ENCODE peak calls at places on chromosomes 6 and 20, in ten cellular contexts. Y is right cardiac atrium; R is testis; O is A549; J is uterus; B is neural progenitor cell; P is naive thymus-derived CD4-positive, alpha-beta T cell; S is AG04450; W is IMR-90; D is CD8-positive, alpha-beta memory T cell. M is an unnamed sample. For H3K9me3, the result is how much of the 10 kb centered on the place peaks cover.

GRCh38 chr6:13575377-13575775 is 975 bp downstream of the SIRT5 start:
- DNase-seq in Y (no peak), R (no peak), O (no peak), J (no peak), B (no peak), P (no peak), S (no peak), W (no peak), D (no peak), M (no peak)

GRCh38 chr6:67248077-67248476 is 1387.0 kb upstream of the ADGRB3 start:
- DNase-seq in Y (no peak), R (no peak), O (no peak), J (no peak), B (no peak), P (no peak), S (no peak), W (no peak), D (no peak), M (no peak)

GRCh38 chr6:104473021-104473429 is 386.7 kb downstream of the HACE1 start:
- DNase-seq in Y (no peak), R (no peak), O (no peak), J (no peak), B (peak), P (no peak), S (no peak), W (no peak), D (no peak), M (peak)

GRCh38 chr6:160692369-160692959 is 9.6 kb upstream of the PLG start:
- DNase-seq in Y (no peak), R (no peak), O (no peak), J (no peak), B (no peak), P (no peak), S (no peak), W (no peak), D (no peak), M (no peak)

GRCh38 chr20:43949741-43950618 is 35.3 kb downstream of the TOX2 start:
- DNase-seq in Y (peak), R (no peak), O (no peak), J (no peak), B (no peak), P (peak), S (no peak), W (no peak), D (peak), M (no peak)

GRCh38 chr6:95578106-95578410 is 723 bp downstream of the MANEA start:
- DNase-seq in Y (no peak), R (no peak), O (no peak), J (no peak), B (no peak), P (no peak), S (no peak), W (peak), D (no peak), M (no peak)

GRCh38 chr6:16700202-16700997 is 60.9 kb downstream of the ATXN1 start:
- DNase-seq in Y (peak), R (no peak), O (no peak), J (no peak), B (no peak), P (peak), S (no peak), W (no peak), D (peak), M (no peak)

GRCh38 chr6:111952821-111953535 is 79.7 kb upstream of the FYN start:
- DNase-seq in Y (no peak), R (no peak), O (peak), J (peak), B (no peak), P (no peak), S (no peak), W (peak), D (no peak), M (no peak)

GRCh38 chr20:63456429-63457284 is 15.8 kb downstream of the KCNQ2 start:
- DNase-seq in Y (peak), R (no peak), O (no peak), J (no peak), B (no peak), P (no peak), S (no peak), W (no peak), D (no peak), M (no peak)

GRCh38 chr20:63457737-63458136 is 14.7 kb downstream of the KCNQ2 start:
- DNase-seq in Y (peak), R (no peak), O (peak), J (no peak), B (no peak), P (no peak), S (no peak), W (no peak), D (no peak), M (no peak)

GRCh38 chr20:63454729-63455567 is 17.5 kb downstream of the KCNQ2 start:
- DNase-seq in Y (no peak), R (no peak), O (no peak), J (no peak), B (no peak), P (no peak), S (no peak), W (no peak), D (no peak), M (peak)

GRCh38 chr20:63453029-63453523 is 19.4 kb downstream of the KCNQ2 start:
- DNase-seq in Y (no peak), R (no peak), O (peak), J (no peak), B (no peak), P (no peak), S (no peak), W (no peak), D (no peak), M (no peak)

GRCh38 chr20:63455568-63455859 is 16.9 kb downstream of the KCNQ2 start:
- DNase-seq in Y (no peak), R (no peak), O (no peak), J (no peak), B (no peak), P (no peak), S (no peak), W (no peak), D (no peak), M (no peak)
- H3K9me3 ChIP-seq in Y (under half), R (under half), O (under half), J (under half), B (under half), P (under half), S (under half), W (under half), D (under half), M (under half)

DNA sequence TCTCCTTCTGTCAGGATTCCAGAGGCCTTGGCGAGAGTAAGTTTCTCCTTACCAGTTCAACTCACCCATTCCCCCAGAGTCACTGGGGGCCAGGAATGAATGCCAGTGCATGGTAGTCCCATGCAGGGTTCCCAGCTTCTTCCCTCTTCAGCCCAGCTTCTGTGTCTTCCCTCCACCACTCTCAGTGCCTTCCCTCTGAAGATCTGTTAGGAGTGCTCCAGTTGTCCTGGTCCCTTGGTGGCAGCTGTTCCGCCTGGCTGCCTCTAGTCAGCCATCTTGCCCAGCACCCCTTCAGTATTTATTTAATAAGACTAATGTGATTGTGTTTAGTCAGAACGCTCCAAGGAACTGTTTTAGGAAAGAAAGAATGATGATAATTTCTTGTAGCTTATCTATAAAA is 23.1 kb downstream of the FIG4 start:
- DNase-seq in Y (no peak), R (no peak), O (no peak), J (no peak), B (no peak), P (no peak), S (no peak), W (no peak), D (no peak), M (no peak)
- H3K9me3 ChIP-seq in Y (under half), R (under half), O (under half), J (under half), B (under half), P (under half), S (under half), W (under half), D (under half), M (under half)

GRCh38 chr20:15977758-15978157 is 595.5 kb downstream of the KIF16B start:
- DNase-seq in Y (no peak), R (no peak), O (no peak), J (no peak), B (no peak), P (no peak), S (no peak), W (no peak), D (no peak), M (no peak)
- H3K9me3 ChIP-seq in Y (under half), R (under half), O (under half), J (under half), B (under half), P (under half), S (under half), W (under half), D (under half), M (under half)

DNA sequence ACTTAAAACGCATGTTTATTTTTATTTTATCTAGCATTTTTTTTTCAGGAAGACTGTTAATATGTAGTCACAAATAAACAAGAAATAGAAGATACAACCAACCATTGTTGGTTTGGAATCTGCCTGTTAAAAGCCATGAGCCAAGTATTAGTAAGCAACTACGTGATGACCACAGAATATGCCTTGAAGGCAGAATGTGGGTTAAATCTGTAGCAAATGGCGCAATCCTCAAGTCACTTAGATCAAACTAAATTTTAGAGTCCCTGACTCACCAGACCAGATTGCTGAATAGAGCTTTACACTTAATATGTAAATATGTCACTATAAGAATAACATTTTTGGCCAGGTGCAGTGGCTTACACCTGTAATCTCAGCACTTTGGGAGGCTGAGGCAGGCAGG is 800.1 kb upstream of the CITED2 start:
- DNase-seq in Y (no peak), R (no peak), O (peak), J (no peak), B (no peak), P (no peak), S (peak), W (peak), D (no peak), M (no peak)
- H3K9me3 ChIP-seq in Y (under half), R (under half), O (under half), J (under half), B (under half), P (under half), S (under half), W (under half), D (under half), M (under half)